ENCODE peak calls at places on chromosome 10, in eight cellular contexts. G, M, R, N, F, Y, P and T are unnamed samples.

GRCh38 chr10:89327803-89328441 is at the start of gene IFIT3:
- DNase-seq in F (no peak), R (peak; percentile 91), P (peak; percentile 71), Y (no peak), M (no peak), N (peak; percentile 64), G (peak; percentile 72), T (peak; percentile 75)

GRCh38 chr10:127151981-127152699 is 44.3 kb downstream of the INSYN2A start:
- DNase-seq in N (no peak), P (no peak), G (no peak), M (no peak), Y (no peak), R (no peak), F (no peak), T (no peak)

GRCh38 chr10:69838853-69839252 is 37.1 kb downstream of the COL13A1 start:
- DNase-seq in N (no peak), G (no peak), F (no peak), M (no peak), P (no peak), Y (no peak), R (peak; percentile 72), T (no peak)

GRCh38 chr10:130875116-130875515 is 436.4 kb downstream of the TCERG1L start:
- DNase-seq in P (no peak), N (no peak), Y (no peak), M (no peak), G (no peak), F (no peak), R (no peak), T (no peak)

GRCh38 chr10:18400201-18400910 is 251.0 kb downstream of the NSUN6 start:
- DNase-seq in F (no peak), R (no peak), G (peak; percentile 59), M (no peak), P (no peak), Y (peak; percentile 61), N (peak; percentile 88), T (no peak)

GRCh38 chr10:130337305-130337640 is 201.1 kb downstream of the GLRX3 start:
- DNase-seq in F (no peak), N (no peak), Y (no peak), R (no peak), G (no peak), M (no peak), P (no peak), T (no peak)

GRCh38 chr10:77319557-77319956 is 318.1 kb downstream of the KCNMA1 start:
- DNase-seq in R (peak; percentile 34), Y (no peak), G (no peak), N (no peak), P (no peak), M (no peak), F (no peak), T (no peak)

GRCh38 chr10:94088926-94089381 is 95.2 kb downstream of the PLCE1 start:
- DNase-seq in Y (peak; percentile 46), M (no peak), R (peak; percentile 28), P (no peak), N (no peak), G (no peak), F (no peak), T (no peak)

GRCh38 chr10:75102830-75103673 is 8.4 kb upstream of the SAMD8 start:
- DNase-seq in R (no peak), M (no peak), G (no peak), N (peak; percentile 21), F (no peak), Y (no peak), P (no peak), T (no peak)

GRCh38 chr10:72098301-72099053 is 10.1 kb upstream of the SPOCK2 start:
- DNase-seq in P (no peak), F (no peak), G (no peak), R (no peak), N (peak; percentile 80), Y (no peak), M (no peak), T (no peak)

GRCh38 chr10:129531195-129531968 is 64.3 kb downstream of the MGMT start:
- DNase-seq in M (no peak), P (no peak), F (no peak), R (peak; percentile 27), N (no peak), Y (no peak), G (no peak), T (no peak)

GRCh38 chr10:99720387-99720786 is 11.5 kb downstream of the COX15 start:
- DNase-seq in G (no peak), M (no peak), Y (no peak), F (no peak), R (no peak), P (no peak), N (no peak), T (no peak)

GRCh38 chr10:100265821-100266485 is 1.5 kb downstream of the CWF19L1 start:
- DNase-seq in Y (no peak), P (no peak), N (no peak), G (no peak), R (no peak), M (peak; percentile 14), F (no peak), T (no peak)

GRCh38 chr10:86365346-86366032 is 1.1 kb downstream of the GRID1 start:
- DNase-seq in P (no peak), F (no peak), R (no peak), Y (peak; percentile 25), M (no peak), G (no peak), N (peak; percentile 44), T (no peak)

GRCh38 chr10:32379314-32379949 is 32.5 kb upstream of the EPC1 start:
- DNase-seq in G (peak; percentile 45), F (no peak), N (no peak), Y (no peak), P (no peak), M (peak; percentile 73), R (peak; percentile 59), T (no peak)

GRCh38 chr10:71494980-71495381 is 98.3 kb downstream of the CDH23 start:
- DNase-seq in N (no peak), F (no peak), R (no peak), G (no peak), Y (no peak), P (no peak), M (peak; percentile 21), T (no peak)

GRCh38 chr10:44963772-44964633 is 4.4 kb downstream of the RASSF4 start:
- DNase-seq in P (peak; percentile 79), Y (peak; percentile 90), M (peak; percentile 63), G (peak; percentile 87), R (no peak), N (peak; percentile 78), F (no peak), T (peak; percentile 87)

GRCh38 chr10:48649349-48649944 is 35.2 kb upstream of the WDFY4 start:
- DNase-seq in M (no peak), P (no peak), R (no peak), Y (no peak), G (no peak), N (no peak), F (no peak), T (no peak)

GRCh38 chr10:69801094-69801433 is 642 bp upstream of the COL13A1 start:
- DNase-seq in R (peak; percentile 58), M (peak; percentile 13), P (peak; percentile 16), Y (peak; percentile 89), N (peak; percentile 62), G (peak; percentile 44), F (no peak), T (no peak)

GRCh38 chr10:44960098-44960480 is 487 bp downstream of the RASSF4 start:
- DNase-seq in R (no peak), F (no peak), Y (no peak), P (no peak), M (no peak), G (no peak), N (no peak), T (no peak)

GRCh38 chr10:120732643-120733313 is 118.4 kb upstream of the WDR11 start:
- DNase-seq in R (no peak), Y (no peak), F (no peak), P (no peak), M (no peak), G (no peak), N (no peak), T (no peak)

GRCh38 chr10:124354411-124355382 is 64.0 kb downstream of the OAT start:
- DNase-seq in P (peak; percentile 53), N (peak; percentile 66), R (peak; percentile 88), M (no peak), G (peak; percentile 37), F (no peak), Y (peak; percentile 47), T (no peak)

GRCh38 chr10:15140640-15141039 is 27.9 kb downstream of the NMT2 start:
- DNase-seq in Y (peak; percentile 26), R (no peak), P (no peak), G (no peak), N (no peak), F (no peak), M (no peak), T (no peak)

DNA sequence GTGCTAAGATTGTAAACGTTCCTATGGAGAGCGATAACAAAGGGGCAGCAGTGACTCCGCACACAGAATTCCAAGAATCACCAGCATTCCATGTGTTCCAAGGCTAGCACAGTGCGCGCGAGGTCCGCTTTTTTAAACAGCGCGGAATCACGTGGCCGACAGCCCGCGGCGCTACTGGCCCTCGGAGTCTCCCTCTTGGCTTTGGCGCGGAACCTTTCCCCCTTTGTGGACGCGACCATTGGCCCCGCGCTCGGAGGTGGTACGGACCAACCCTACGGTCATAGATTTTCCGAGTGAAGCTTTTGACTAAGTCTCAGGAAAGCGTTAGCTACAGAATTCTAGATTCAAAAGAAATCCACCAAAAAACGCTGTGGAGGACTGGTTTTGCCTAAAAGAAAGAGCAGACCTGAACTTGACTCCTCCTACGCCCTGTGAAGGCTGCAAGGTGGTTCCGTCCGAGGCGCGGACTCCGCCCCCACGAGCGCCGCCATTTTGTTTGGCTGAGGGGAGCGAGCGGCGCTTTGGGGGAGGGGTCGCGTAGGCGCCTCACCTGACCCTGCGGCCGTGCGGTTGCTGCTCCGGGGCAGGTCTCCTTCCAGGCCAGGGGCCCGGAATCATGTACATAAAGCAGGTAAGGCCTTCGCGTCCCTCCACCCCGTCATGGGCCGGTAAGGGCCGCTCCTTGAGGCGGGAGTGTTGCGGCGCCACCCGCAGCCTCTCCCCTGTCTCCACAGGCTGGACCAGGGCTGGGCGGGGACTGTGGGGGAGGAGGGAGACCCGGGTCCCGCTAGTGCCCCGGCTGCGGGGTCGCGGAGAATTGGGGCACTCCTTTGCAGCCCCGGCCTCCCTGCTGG is at the start of gene SMC3:
- DNase-seq in M (peak; percentile 96), Y (peak; percentile 96), R (peak; percentile 94), P (peak; percentile 87), F (peak; percentile 87), G (peak; percentile 94), N (peak; percentile 94), T (peak; percentile 84)
- H3K27ac ChIP-seq in M (peak within 1 kb of the TSS; percentile 60), Y (peak within 1 kb of the TSS; percentile 98), R (peak within 1 kb of the TSS; percentile 96), P (peak within 1 kb of the TSS; percentile 96), F (peak within 1 kb of the TSS; percentile 98), G (peak within 1 kb of the TSS; percentile 84), N (peak within 1 kb of the TSS; percentile 94), T (peak within 1 kb of the TSS; percentile 99)

GRCh38 chr10:122342293-122343134 is 32.0 kb upstream of the PLEKHA1 start:
- DNase-seq in G (peak; percentile 52), N (peak; percentile 71), R (peak; percentile 46), M (peak; percentile 77), Y (peak; percentile 43), P (peak; percentile 46), F (peak; percentile 21), T (no peak)
- H3K27ac ChIP-seq in G (peak overlapping the region; percentile 45), N (no peak overlapping the region), R (no peak overlapping the region), M (no peak overlapping the region), Y (no peak overlapping the region), P (no peak overlapping the region), F (no peak overlapping the region), T (peak overlapping the region; percentile 70)

GRCh38 chr10:68127995-68128394 is 18.7 kb downstream of the MYPN start:
- DNase-seq in N (no peak), R (no peak), M (no peak), G (no peak), F (no peak), Y (no peak), P (no peak), T (no peak)
- H3K27ac ChIP-seq in N (no peak overlapping the region), R (no peak overlapping the region), M (no peak overlapping the region), G (no peak overlapping the region), F (no peak overlapping the region), Y (no peak overlapping the region), P (no peak overlapping the region), T (no peak overlapping the region)

GRCh38 chr10:80553436-80553835 is 15.7 kb downstream of the SH2D4B start:
- DNase-seq in F (no peak), N (no peak), Y (no peak), R (no peak), P (no peak), M (no peak), G (no peak), T (no peak)
- H3K27ac ChIP-seq in F (no peak overlapping the region), N (no peak overlapping the region), Y (no peak overlapping the region), R (no peak overlapping the region), P (no peak overlapping the region), M (no peak overlapping the region), G (no peak overlapping the region), T (no peak overlapping the region)